ENCODE peak calls at places on chromosomes 5 and 9, in ten cellular contexts. T is A549, B is K562, Y is WTC11, J is HepG2, F is HCT116, H is H1, Z is endothelial cell of umbilical vein, C is GM12878, M is SK-N-SH. I is an unnamed sample.

GRCh38 chr5:173638631-173639030 is 22.2 kb upstream of the BOD1 start:
- DNase-seq in J (no peak), B (no peak), H (no peak), Y (no peak), M (no peak), Z (no peak), T (no peak), F (no peak), C (no peak), I (no peak)

GRCh38 chr5:72709341-72709740 is 107.1 kb upstream of the TNPO1 start:
- DNase-seq in B (no peak), C (no peak), T (no peak), M (no peak), F (no peak), Y (no peak), H (no peak), J (no peak), Z (no peak), I (no peak)

GRCh38 chr9:81416476-81417298 is 272.7 kb downstream of the TLE1 start:
- DNase-seq in F (no peak), J (no peak), H (no peak), B (no peak), Z (no peak), Y (no peak), T (no peak), M (no peak), C (no peak), I (no peak)

GRCh38 chr5:149990518-149991376 is 9.7 kb downstream of the TIGD6 start:
- DNase-seq in T (peak; percentile 82), C (peak; percentile 26), H (no peak), Z (peak; percentile 79), F (peak; percentile 64), J (peak; percentile 76), M (peak; percentile 67), B (peak; percentile 72), Y (peak; percentile 74), I (peak; percentile 79)

GRCh38 chr5:65076251-65076869 is 307.6 kb downstream of the CWC27 start:
- DNase-seq in H (no peak), Z (peak; percentile 36), Y (peak; percentile 29), B (peak; percentile 82), J (peak; percentile 45), F (peak; percentile 57), M (no peak), T (peak; percentile 43), C (no peak), I (peak; percentile 67)

GRCh38 chr5:10704949-10705621 is 55.9 kb downstream of the DAP start:
- DNase-seq in C (no peak), H (no peak), T (no peak), J (no peak), B (no peak), F (peak; percentile 70), Z (peak; percentile 69), Y (no peak), M (no peak), I (peak; percentile 77)

GRCh38 chr5:140672455-140673186 is 755 bp downstream of the DND1 start:
- DNase-seq in T (no peak), F (no peak), B (no peak), J (no peak), C (no peak), Y (peak; percentile 22), H (no peak), M (peak; percentile 50), Z (peak; percentile 31), I (peak; percentile 50)

GRCh38 chr9:20903214-20903613 is 128.2 kb downstream of the HACD4 start:
- DNase-seq in H (no peak), Z (peak; percentile 62), Y (no peak), M (no peak), J (peak; percentile 13), C (no peak), B (no peak), T (no peak), F (no peak), I (no peak)

GRCh38 chr9:107681988-107682387 is 192.4 kb upstream of the KLF4 start:
- DNase-seq in F (no peak), C (no peak), Y (peak; percentile 15), B (no peak), J (no peak), T (no peak), Z (no peak), H (no peak), M (no peak), I (no peak)

GRCh38 chr5:14417232-14417730 is 164.3 kb upstream of the OTULINL start:
- DNase-seq in Z (no peak), C (no peak), H (no peak), M (peak; percentile 88), F (no peak), B (no peak), J (no peak), Y (peak; percentile 24), T (no peak), I (no peak)

GRCh38 chr5:132777209-132778069 is at the start of gene SEPTIN8:
- DNase-seq in B (peak; percentile 87), T (peak; percentile 70), Z (peak; percentile 33), J (no peak), F (no peak), C (no peak), H (no peak), Y (peak; percentile 54), M (peak; percentile 90), I (peak; percentile 55)

GRCh38 chr5:95244479-95244878 is 40.4 kb downstream of the MCTP1 start:
- DNase-seq in F (no peak), M (no peak), Y (no peak), T (no peak), C (no peak), H (no peak), J (no peak), B (no peak), Z (no peak), I (no peak)

GRCh38 chr5:32042571-32042970 is 131.5 kb downstream of the GOLPH3 start:
- DNase-seq in C (no peak), F (no peak), Z (no peak), J (no peak), M (no peak), Y (no peak), T (no peak), H (no peak), B (no peak), I (peak; percentile 23)

GRCh38 chr5:32038537-32038936 is 135.6 kb downstream of the GOLPH3 start:
- DNase-seq in C (no peak), H (no peak), F (no peak), J (no peak), T (no peak), Y (no peak), M (no peak), B (no peak), Z (no peak), I (no peak)
- TF ChIP-seq CTCF in C (no peak), H (peak; percentile 21), F (no peak), J (no peak), T (no peak), Y (no peak), M (no peak), B (no peak), Z (no peak), I (peak; percentile 2)

DNA sequence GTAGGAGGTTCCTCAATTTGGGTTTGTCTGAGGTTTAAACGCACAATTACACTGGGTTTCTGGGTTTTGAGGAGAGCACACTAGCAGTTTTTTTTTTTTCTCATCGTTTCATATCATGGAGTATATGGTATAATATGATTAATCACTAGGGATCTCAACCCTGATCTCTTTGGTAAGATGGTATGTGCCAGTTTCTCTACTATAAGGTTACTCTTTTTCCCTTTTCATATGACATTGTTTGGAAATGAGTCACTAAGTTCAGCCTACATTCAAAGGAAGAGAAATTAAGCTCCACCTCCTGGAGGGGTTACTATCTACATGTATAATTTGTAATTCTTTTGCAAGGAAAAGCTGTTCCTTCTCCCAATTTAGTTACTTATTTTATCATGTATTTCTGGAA is 35.2 kb downstream of the MTRR start:
- DNase-seq in T (peak; percentile 7), Y (no peak), M (no peak), F (no peak), B (no peak), C (no peak), J (peak; percentile 5), H (no peak), Z (peak; percentile 41), I (no peak)
- TF ChIP-seq MAX in T (no peak), Y (no peak), M (no peak), F (no peak), B (no peak), C (no peak), J (no peak), H (no peak), Z (no peak), I (no peak)

DNA sequence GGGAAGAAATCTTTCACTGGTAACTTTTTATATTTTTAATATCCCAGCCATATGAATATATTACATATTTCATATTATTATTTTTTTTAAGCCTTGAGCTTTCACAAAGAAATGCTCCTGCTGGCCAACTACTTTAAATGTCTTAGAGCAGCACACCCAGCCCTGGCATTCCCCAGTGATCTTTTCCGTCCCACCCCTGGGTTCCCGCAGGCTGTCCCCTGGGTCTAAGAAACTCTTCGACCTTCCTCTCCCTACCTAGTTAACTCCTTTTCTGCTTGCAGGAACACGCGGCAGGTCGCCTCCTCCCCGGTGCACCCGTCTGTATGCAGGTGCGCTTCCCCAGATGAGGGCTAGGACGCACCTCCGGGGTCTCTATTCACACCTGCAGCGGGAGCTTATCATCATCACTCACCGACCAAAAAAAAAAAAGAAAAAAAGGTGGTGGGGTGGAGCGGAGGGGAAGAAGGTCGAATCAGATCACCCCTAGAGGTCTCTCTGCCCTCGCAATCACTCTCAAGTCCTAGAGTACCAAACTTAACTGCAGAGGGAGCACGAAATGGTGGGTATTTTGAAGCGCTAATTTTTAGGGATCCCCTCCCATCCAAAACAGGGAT is 696 bp downstream of the ZFP62 start:
- DNase-seq in H (peak; percentile 51), T (peak; percentile 62), C (no peak), J (peak; percentile 65), B (peak; percentile 66), Z (no peak), M (peak; percentile 65), Y (peak; percentile 73), F (peak; percentile 50), I (peak; percentile 75)
- TF ChIP-seq CTCF in H (peak; percentile 14), T (peak; percentile 51), C (peak; percentile 35), J (peak; percentile 41), B (peak; percentile 48), Z (no peak), M (peak; percentile 42), Y (no peak), F (peak; percentile 43), I (peak; percentile 4)

DNA sequence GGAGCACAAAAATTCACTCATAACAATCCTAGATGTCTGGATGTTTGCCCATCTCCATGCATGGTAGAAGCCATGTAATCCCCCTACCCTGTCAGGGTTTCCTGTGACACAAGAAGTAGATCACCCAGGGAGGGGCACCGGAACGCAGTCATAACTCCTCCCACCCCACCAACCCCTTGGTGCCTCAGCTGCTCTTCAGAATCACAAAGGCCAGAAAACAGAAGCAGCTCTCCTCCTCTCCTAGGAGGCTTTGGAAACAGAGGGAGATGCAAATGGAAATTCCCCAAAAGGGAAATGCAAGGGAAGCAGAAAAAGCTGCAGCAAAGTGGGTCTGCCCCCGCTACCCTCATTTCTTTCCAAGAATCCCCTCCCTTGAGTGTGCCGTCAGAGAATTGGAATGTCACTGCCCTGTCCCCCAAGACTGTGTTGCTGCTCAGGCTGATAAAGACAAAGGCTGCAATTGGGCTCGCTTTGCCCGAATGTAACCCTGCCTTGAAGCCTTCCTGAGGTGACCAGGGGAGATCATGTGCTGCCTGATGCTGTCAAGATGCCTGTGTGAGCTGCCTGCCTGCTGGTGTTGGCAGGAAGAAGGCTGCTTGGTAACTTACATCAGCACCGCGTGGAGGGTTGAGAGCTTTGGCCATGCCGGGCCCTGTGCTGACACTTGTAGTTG is 65.5 kb upstream of the ABCA1 start:
- DNase-seq in C (no peak), T (no peak), Y (peak; percentile 76), J (peak; percentile 63), Z (peak; percentile 68), M (no peak), H (peak; percentile 93), F (no peak), B (no peak), I (peak; percentile 79)
- TF ChIP-seq MAX in C (no peak), T (no peak), Y (peak; percentile 93), J (no peak), Z (no peak), M (no peak), H (peak; percentile 97), F (no peak), B (peak; percentile 43), I (peak; percentile 52)

GRCh38 chr5:137148656-137149055 is 350.5 kb downstream of the SPOCK1 start:
- DNase-seq in M (no peak), Y (no peak), J (no peak), H (no peak), C (no peak), F (no peak), Z (no peak), B (no peak), T (no peak), I (no peak)
- TF ChIP-seq CTCF in M (no peak), Y (no peak), J (no peak), H (no peak), C (no peak), F (no peak), Z (no peak), B (no peak), T (no peak), I (no peak)